ENCODE peak calls at places on chromosomes 7 and 10, in six cellular contexts. V is esophagus muscularis mucosa, H is osteoblast, G is breast epithelium, N is tibial artery, W is prostate gland. O is an unnamed sample.

GRCh38 chr7:46024263-46024916 is 103.3 kb upstream of the IGFBP3 start:
- DNase-seq in H (no peak), G (no peak), V (no peak), N (no peak), W (no peak), O (no peak)

GRCh38 chr7:12287886-12288285 is 76.8 kb downstream of the TMEM106B start:
- DNase-seq in W (no peak), N (no peak), V (no peak), G (no peak), H (no peak), O (no peak)

GRCh38 chr10:58453098-58453497 is 59.6 kb upstream of the BICC1 start:
- DNase-seq in N (no peak), H (no peak), G (no peak), V (no peak), W (no peak), O (no peak)

GRCh38 chr7:50706469-50706937 is 76.2 kb downstream of the GRB10 start:
- DNase-seq in H (no peak), N (no peak), V (no peak), G (no peak), W (no peak), O (no peak)

GRCh38 chr7:116455009-116455408 is 44.5 kb upstream of the CAV2 start:
- DNase-seq in G (no peak), V (no peak), W (no peak), N (no peak), H (peak; percentile 67), O (no peak)

GRCh38 chr7:130845581-130846085 is 111.6 kb upstream of the KLF14 start:
- DNase-seq in H (peak; percentile 86), W (no peak), G (no peak), N (no peak), V (no peak), O (no peak)

GRCh38 chr7:6205921-6206660 is 66.3 kb downstream of the CYTH3 start:
- DNase-seq in N (no peak), V (no peak), H (no peak), W (no peak), G (no peak), O (no peak)

GRCh38 chr7:2143981-2144595 is 88.7 kb downstream of the MAD1L1 start:
- DNase-seq in G (no peak), H (no peak), V (no peak), N (no peak), W (no peak), O (no peak)

GRCh38 chr7:137900137-137900536 is 53.4 kb upstream of the DGKI start:
- DNase-seq in N (no peak), G (no peak), W (no peak), H (no peak), V (no peak), O (no peak)
- H3K36me3 ChIP-seq in N (peaks cover 56% of the 10 kb centered on the region), G (no peaks in the 10 kb centered on the region), W (no peaks in the 10 kb centered on the region), H (peaks cover 78% of the 10 kb centered on the region), V (peaks cover 89% of the 10 kb centered on the region), O (no peaks in the 10 kb centered on the region)

DNA sequence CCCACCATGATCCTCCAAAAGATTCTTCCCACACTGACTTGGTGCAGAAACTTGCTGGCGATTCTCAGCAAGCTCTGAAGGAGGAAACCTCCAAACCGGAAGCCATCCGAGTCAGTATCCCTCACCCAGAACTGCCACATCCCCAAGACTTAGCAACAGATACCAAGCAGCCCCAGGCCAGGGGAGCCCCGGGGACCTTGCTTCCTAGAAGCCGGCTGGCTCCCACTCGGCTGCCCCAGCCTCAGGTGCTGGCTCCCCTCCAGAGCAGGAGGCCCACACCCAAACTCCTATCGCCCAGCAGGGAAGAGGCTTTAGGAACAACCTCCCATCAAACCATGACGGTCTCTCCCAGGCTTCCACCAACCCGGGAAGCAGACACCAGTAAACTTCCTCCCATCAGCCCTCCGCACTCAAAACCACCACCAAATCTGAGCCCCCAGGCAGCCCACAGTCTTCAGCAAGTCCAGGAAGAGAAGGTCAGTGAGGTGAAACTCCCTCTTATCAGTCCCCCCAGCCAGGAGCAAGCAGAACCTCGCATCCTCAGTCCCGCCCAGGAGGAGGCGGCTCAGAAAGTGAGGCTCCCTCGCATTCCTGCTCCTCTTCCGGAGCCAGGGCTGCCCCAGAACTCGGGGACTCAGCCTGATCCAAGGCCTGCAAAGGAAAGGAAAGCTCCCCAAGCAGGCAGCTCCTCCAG is 82.3 kb downstream of the LRGUK start:
- DNase-seq in H (no peak), V (no peak), N (no peak), W (no peak), G (no peak), O (no peak)
- H3K4me3 ChIP-seq in H (no peak overlapping the region), V (no peak overlapping the region), N (no peak overlapping the region), W (no peak overlapping the region), G (no peak overlapping the region), O (no peak overlapping the region)

GRCh38 chr7:127584648-127585043 is 750 bp downstream of the GCC1 start:
- DNase-seq in W (no peak), V (no peak), H (no peak), N (no peak), G (no peak), O (no peak)

GRCh38 chr7:127585044-127585953 is at the start of gene GCC1:
- DNase-seq in N (peak; percentile 90), G (peak; percentile 91), W (peak; percentile 89), H (peak; percentile 100), V (peak; percentile 98), O (no peak)

GRCh38 chr7:127580612-127581011 is 4.8 kb downstream of the GCC1 start:
- DNase-seq in W (no peak), G (no peak), V (no peak), N (no peak), H (no peak), O (no peak)

GRCh38 chr7:127581716-127582115 is 3.7 kb downstream of the GCC1 start:
- DNase-seq in W (no peak), V (no peak), G (no peak), N (no peak), H (no peak), O (no peak)

DNA sequence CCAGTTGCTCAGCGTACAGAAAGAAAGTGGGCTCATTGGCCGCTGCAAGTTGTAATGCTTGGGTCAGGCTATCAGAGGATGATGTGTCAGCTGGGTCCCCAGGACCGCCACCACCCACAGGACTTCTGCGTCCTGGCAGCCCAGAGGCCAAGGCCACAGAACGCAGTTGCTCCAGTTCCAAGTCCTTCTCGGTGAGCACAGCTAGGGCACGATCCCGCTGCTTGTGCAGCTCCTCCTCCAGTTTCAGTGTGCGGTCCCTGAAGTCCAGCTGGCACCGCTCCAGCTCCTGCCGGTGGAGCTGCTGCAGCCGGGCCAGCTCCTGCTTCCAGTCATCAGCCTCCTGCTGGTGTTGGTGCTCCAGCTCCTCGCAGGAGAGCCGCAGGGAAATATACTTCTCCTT is 3.0 kb downstream of the GCC1 start:
- DNase-seq in N (no peak), G (no peak), V (no peak), W (no peak), H (no peak), O (no peak)
- TF ChIP-seq CTCF in N (no peak), G (no peak), V (no peak), W (no peak), H (no peak), O (no peak)

DNA sequence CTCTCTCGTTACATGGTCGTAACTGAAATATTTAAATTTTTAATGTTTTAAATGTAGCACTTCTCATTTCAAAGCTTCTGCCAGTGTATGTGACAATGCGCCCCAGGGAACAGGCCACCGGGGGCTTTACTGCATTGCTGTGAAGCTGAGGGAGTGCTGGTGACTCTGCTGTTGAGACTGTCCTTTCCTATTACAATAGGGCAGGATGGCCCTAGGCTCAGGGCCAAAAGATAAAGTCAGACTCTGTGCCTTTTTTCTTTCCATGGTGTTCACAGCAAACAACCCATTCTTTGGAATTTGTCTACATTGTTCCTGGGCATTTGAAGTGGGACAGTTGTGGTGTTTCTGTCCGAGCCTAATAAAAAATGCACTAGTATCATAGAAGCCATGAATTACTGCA is 107.3 kb downstream of the GALNT11 start:
- DNase-seq in N (no peak), W (no peak), H (no peak), G (no peak), V (no peak), O (no peak)
- H3K36me3 ChIP-seq in N (peaks cover 53% of the 10 kb centered on the region), W (no peaks in the 10 kb centered on the region), H (peaks cover 40% of the 10 kb centered on the region), G (no peaks in the 10 kb centered on the region), V (peaks cover 82% of the 10 kb centered on the region), O (no peaks in the 10 kb centered on the region)

DNA sequence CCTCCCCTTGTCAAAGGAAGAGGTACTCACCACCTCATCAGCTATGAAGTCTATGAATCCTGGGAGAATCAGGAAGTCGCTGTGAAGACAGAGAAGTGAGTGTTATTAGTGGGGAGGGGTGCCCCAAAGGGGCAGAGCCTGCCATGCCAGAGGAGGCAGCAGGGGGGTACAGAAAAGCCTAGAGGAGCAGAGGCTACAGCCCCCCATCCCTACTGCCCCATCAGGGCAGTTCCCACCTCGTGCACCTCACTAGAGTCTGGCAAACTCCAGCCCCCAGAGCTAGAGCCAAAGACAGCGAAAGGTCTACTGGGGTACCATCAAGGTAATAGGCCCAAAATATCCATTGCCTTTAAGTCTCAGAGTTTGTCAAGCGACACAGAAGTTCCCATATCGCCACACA is 6.1 kb downstream of the IMPDH1 start:
- DNase-seq in W (no peak), G (no peak), V (no peak), H (peak; percentile 88), N (no peak), O (no peak)
- H3K4me3 ChIP-seq in W (no peak overlapping the region), G (peak overlapping the region; percentile 96), V (no peak overlapping the region), H (no peak overlapping the region), N (no peak overlapping the region), O (no peak overlapping the region)

O was measured in vagina.